ENCODE peak calls at places on chromosomes 2 and 18, in five cellular contexts. U is GM12878, I is HCT116, A is SK-N-SH, O is K562. M is an unnamed sample.

GRCh38 chr2:167451496-167452289 is 563.4 kb downstream of the XIRP2 start:
- DNase-seq in O (no peak), U (no peak), A (no peak), I (no peak), M (no peak)

GRCh38 chr2:86414996-86415395 is 26.2 kb upstream of the KDM3A start:
- DNase-seq in O (no peak), U (no peak), A (no peak), I (no peak), M (no peak)

GRCh38 chr18:63961430-63961980 is 8.4 kb upstream of the SERPINB8 start:
- DNase-seq in U (no peak), A (no peak), I (no peak), O (no peak), M (no peak)

GRCh38 chr18:52716926-52717325 is 376.9 kb downstream of the DCC start:
- DNase-seq in A (peak), O (no peak), U (no peak), I (no peak), M (no peak)

GRCh38 chr2:15120578-15120977 is 440.6 kb downstream of the NBAS start:
- DNase-seq in U (no peak), A (no peak), I (no peak), O (no peak), M (no peak)

GRCh38 chr2:233803994-233804393 is 25.9 kb downstream of the MROH2A start:
- DNase-seq in U (no peak), I (no peak), A (no peak), O (no peak), M (no peak)

GRCh38 chr18:24659837-24660720 is 199.6 kb downstream of the HRH4 start:
- DNase-seq in I (no peak), U (no peak), A (no peak), O (no peak), M (no peak)

GRCh38 chr2:132542953-132543569 is 126.5 kb downstream of the GPR39 start:
- DNase-seq in U (no peak), O (no peak), I (no peak), A (no peak), M (no peak)

GRCh38 chr2:239344857-239345216 is 56.0 kb downstream of the HDAC4 start:
- DNase-seq in O (no peak), A (no peak), I (no peak), U (no peak), M (no peak)

GRCh38 chr2:11767779-11768178 is 21.3 kb downstream of the LPIN1 start:
- DNase-seq in U (no peak), O (no peak), A (no peak), I (no peak), M (no peak)

GRCh38 chr18:35022430-35023001 is 18.7 kb upstream of the MAPRE2 start:
- DNase-seq in I (no peak), A (no peak), U (no peak), O (no peak), M (no peak)

GRCh38 chr2:20647764-20648164 is 3.1 kb downstream of the HS1BP3 start:
- DNase-seq in I (no peak), O (no peak), A (no peak), U (no peak), M (no peak)

GRCh38 chr18:46133534-46133933 is 29.3 kb downstream of the HAUS1 start:
- DNase-seq in A (no peak), O (no peak), I (no peak), U (no peak), M (no peak)

GRCh38 chr2:29010946-29011649 is 30.0 kb downstream of the TOGARAM2 start:
- DNase-seq in U (no peak), A (no peak), I (no peak), O (no peak), M (no peak)

GRCh38 chr2:86793752-86794151 is 3.0 kb upstream of the CD8A start:
- DNase-seq in A (no peak), I (no peak), O (no peak), U (no peak), M (no peak)

GRCh38 chr2:182917924-182918323 is 51.5 kb upstream of the FRZB start:
- DNase-seq in O (no peak), U (no peak), A (no peak), I (no peak), M (no peak)

GRCh38 chr2:152028182-152028862 is 70.5 kb downstream of the CACNB4 start:
- DNase-seq in O (no peak), I (no peak), U (no peak), A (no peak), M (no peak)

GRCh38 chr2:113195923-113196501 is 22.2 kb downstream of the PSD4 start:
- DNase-seq in O (no peak), A (no peak), I (no peak), U (no peak), M (no peak)

GRCh38 chr2:223465793-223466192 is 136.4 kb downstream of the SCG2 start:
- DNase-seq in I (no peak), O (no peak), A (no peak), U (no peak), M (no peak)

GRCh38 chr2:112803691-112804521 is 19.6 kb upstream of the IL1A start:
- DNase-seq in A (no peak), O (no peak), I (no peak), U (no peak), M (no peak)

GRCh38 chr2:129780316-129781282 is 198.9 kb upstream of the RAB6C start:
- DNase-seq in O (no peak), I (no peak), U (no peak), A (no peak), M (no peak)

GRCh38 chr2:47230418-47230817 is 75.3 kb upstream of the STPG4 start:
- DNase-seq in A (no peak), U (no peak), I (no peak), O (no peak), M (no peak)

GRCh38 chr2:165793161-165793778 is 777 bp downstream of the GALNT3 start:
- DNase-seq in A (no peak), U (no peak), O (no peak), I (peak), M (no peak)

GRCh38 chr2:131034122-131035051 is 58.9 kb downstream of the FAM168B start:
- DNase-seq in A (peak), I (no peak), O (no peak), U (no peak), M (peak)

GRCh38 chr2:27992787-27993747 is 102.5 kb downstream of the BABAM2 start:
- DNase-seq in O (no peak), U (no peak), A (no peak), I (no peak), M (peak)

GRCh38 chr2:11370377-11371098 is 26.1 kb upstream of the ROCK2 start:
- DNase-seq in A (no peak), I (no peak), O (no peak), U (no peak), M (no peak)

GRCh38 chr18:10051877-10052631 is 138.2 kb downstream of the VAPA start:
- DNase-seq in U (no peak), O (no peak), A (no peak), I (no peak), M (no peak)

GRCh38 chr18:35289293-35290069 is 548 bp downstream of the ZSCAN30 start:
- DNase-seq in A (peak), I (no peak), O (peak), U (no peak), M (no peak)

GRCh38 chr2:54936766-54937165 is 113.5 kb downstream of the RTN4 start:
- DNase-seq in O (no peak), A (no peak), I (no peak), U (no peak), M (no peak)

GRCh38 chr2:167581961-167582574 is 665.3 kb downstream of the STK39 start:
- DNase-seq in U (no peak), A (no peak), O (no peak), I (no peak), M (no peak)

GRCh38 chr18:45012286-45012685 is 331.6 kb downstream of the SETBP1 start:
- DNase-seq in O (no peak), I (no peak), U (no peak), A (no peak), M (peak)

GRCh38 chr18:36315736-36316135 is 18.2 kb downstream of the FHOD3 start:
- DNase-seq in A (no peak), U (no peak), I (no peak), O (no peak), M (no peak)

GRCh38 chr2:207676827-207677354 is 34.5 kb upstream of the CCNYL1 start:
- DNase-seq in O (no peak), A (no peak), I (no peak), U (no peak), M (no peak)

GRCh38 chr2:206096876-206097275 is 10.9 kb upstream of the INO80D start:
- DNase-seq in O (no peak), I (no peak), A (no peak), U (no peak), M (no peak)

GRCh38 chr2:119650206-119650605 is 28.8 kb upstream of the TMEM177 start:
- DNase-seq in I (no peak), U (no peak), O (no peak), A (no peak), M (no peak)

GRCh38 chr18:34495434-34495833 is 214.7 kb upstream of the DTNA start:
- DNase-seq in U (no peak), A (no peak), O (no peak), I (no peak), M (no peak)

GRCh38 chr2:23373666-23374065 is 11.3 kb upstream of the KLHL29 start:
- DNase-seq in A (no peak), I (no peak), U (no peak), O (no peak), M (no peak)

GRCh38 chr18:78728301-78729098 is 251.1 kb upstream of the SALL3 start:
- DNase-seq in O (no peak), A (no peak), I (no peak), U (no peak), M (no peak)

GRCh38 chr2:164114937-164115336 is 379.1 kb upstream of the FIGN start:
- DNase-seq in A (no peak), U (no peak), O (no peak), I (no peak), M (no peak)

GRCh38 chr2:83787189-83787588 is 671.9 kb downstream of the SUCLG1 start:
- DNase-seq in A (no peak), I (no peak), U (no peak), O (no peak), M (no peak)
- H3K9ac ChIP-seq in A (no peak), I (no peak), U (no peak), O (peak), M (no peak)

GRCh38 chr2:39124770-39125075 is 3.9 kb upstream of the SOS1 start:
- DNase-seq in O (peak), U (no peak), I (no peak), A (peak), M (no peak)

GRCh38 chr2:39123436-39123999 is 2.7 kb upstream of the SOS1 start:
- DNase-seq in I (no peak), U (no peak), A (no peak), O (no peak), M (no peak)

GRCh38 chr2:39128919-39129391 is 8.1 kb upstream of the SOS1 start:
- DNase-seq in U (peak), O (no peak), A (no peak), I (no peak), M (no peak)

GRCh38 chr2:39124000-39124769 is 3.3 kb upstream of the SOS1 start:
- DNase-seq in A (peak), U (peak), O (peak), I (peak), M (peak)

DNA sequence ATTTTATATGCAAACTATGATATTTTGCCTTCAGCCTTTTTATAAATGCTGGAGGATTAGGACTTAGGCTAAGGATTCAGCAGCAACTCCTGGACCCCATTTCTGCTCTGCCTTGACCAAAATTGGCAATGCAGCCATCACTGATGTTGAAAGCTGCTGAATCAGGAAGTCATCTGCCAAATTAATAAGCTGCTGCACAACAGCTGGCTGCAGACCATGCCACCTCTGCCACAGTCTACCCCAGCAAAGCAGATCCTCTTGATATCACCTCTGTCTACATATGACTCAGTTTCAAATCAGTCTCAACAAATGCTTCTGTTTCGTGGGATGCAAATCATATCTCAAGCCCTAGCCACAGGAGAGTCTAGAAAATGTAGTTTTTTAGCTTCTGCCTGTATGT is 7.1 kb upstream of the SOS1 start:
- DNase-seq in O (no peak), A (peak), U (peak), I (no peak), M (no peak)
- TF ChIP-seq YY1 in O (no peak), A (no peak), U (peak), I (no peak), M (no peak)

GRCh38 chr18:4119127-4119648 is 335.9 kb downstream of the DLGAP1 start:
- DNase-seq in A (no peak), U (no peak), I (no peak), O (no peak), M (peak)
- H3K9ac ChIP-seq in A (no peak), U (no peak), I (no peak), O (no peak), M (no peak)

DNA sequence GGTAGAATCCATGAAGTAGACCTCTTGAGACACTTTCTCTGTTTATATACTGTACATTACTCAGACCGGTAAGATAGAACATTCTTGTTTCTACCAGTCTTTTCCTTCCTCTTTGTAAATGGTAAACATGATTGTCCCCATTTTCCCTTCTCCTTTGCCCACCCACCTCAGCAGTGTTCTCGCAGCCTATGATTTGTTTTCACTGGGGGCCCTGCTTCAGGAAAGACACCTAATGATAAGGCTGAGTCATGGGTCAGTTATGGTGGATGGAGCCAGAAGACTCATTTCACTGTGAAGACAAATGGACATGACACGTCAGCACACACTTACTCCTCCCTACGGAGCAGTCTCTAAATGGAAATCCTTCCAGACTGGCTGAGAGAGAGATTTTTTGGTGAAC is 23.7 kb downstream of the CENPO start:
- DNase-seq in O (no peak), A (peak), U (no peak), I (no peak), M (no peak)
- TF ChIP-seq YY1 in O (no peak), A (no peak), U (no peak), I (no peak), M (no peak)

GRCh38 chr2:235549735-235550377 is 56.0 kb downstream of the AGAP1 start:
- DNase-seq in U (no peak), A (no peak), I (no peak), O (no peak), M (no peak)
- H3K9ac ChIP-seq in U (no peak), A (no peak), I (no peak), O (no peak), M (no peak)

DNA sequence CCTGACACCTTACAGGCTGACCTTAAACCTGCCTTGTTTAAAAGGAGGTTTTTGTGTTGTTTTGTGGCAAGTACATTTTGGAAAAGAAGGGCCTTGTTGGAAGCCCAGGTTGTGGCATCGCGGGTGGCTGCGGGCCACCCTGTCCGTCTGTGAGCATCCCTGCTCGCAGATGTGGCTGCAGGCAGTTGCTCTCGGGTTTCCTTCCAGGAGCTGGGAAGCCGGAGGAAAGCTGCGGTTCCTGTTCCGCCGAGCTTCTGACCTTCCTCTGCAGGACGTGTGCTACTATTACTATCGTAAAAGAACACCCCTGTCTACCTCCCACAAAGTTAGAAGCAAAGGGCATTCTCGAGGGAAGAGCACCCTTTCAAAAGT is 759 bp downstream of the MFF start:
- DNase-seq in O (peak), A (peak), U (no peak), I (no peak), M (peak)
- TF ChIP-seq YY1 in O (no peak), A (no peak), U (no peak), I (no peak), M (no peak)

DNA sequence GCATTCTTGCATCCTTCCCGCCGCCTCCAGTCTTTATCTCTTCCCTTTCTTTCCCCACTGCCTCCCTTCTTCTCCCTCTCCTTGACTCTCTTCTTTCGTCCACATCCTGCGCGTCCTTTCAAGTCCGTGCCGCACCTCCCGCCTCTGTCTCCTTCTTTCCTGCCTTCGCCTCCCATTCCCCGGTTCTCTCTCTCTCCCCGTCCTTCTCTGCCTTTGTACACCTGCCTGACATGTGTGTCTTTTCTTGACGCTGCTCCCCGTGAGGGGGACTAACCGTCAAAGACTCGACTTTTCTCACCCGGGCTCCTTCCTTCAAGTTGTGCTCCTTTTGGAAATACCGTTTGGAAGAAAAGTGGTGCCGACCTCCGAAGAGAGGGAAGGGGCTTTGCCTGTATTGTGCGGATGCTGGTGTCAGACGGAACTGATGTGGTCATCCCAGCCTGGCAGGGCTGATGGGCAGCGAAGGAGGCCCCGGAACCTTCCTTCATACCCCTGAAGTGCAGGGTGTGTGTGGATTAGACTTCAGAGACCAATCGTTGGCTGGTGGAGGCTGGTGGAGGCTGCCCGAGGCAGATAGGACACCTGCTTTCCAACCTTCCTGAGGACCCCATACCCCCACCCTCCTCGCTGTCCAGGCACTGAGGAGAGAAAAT is 898 bp downstream of the TMEM178A start:
- DNase-seq in A (peak), O (no peak), U (no peak), I (no peak), M (no peak)
- H3K9ac ChIP-seq in A (no peak), O (no peak), U (no peak), I (no peak), M (peak)

GRCh38 chr2:217892560-217892959 is 110.2 kb downstream of the TNS1 start:
- DNase-seq in I (no peak), O (no peak), U (no peak), A (no peak), M (no peak)
- TF ChIP-seq YY1 in I (no peak), O (no peak), U (no peak), A (no peak), M (no peak)

DNA sequence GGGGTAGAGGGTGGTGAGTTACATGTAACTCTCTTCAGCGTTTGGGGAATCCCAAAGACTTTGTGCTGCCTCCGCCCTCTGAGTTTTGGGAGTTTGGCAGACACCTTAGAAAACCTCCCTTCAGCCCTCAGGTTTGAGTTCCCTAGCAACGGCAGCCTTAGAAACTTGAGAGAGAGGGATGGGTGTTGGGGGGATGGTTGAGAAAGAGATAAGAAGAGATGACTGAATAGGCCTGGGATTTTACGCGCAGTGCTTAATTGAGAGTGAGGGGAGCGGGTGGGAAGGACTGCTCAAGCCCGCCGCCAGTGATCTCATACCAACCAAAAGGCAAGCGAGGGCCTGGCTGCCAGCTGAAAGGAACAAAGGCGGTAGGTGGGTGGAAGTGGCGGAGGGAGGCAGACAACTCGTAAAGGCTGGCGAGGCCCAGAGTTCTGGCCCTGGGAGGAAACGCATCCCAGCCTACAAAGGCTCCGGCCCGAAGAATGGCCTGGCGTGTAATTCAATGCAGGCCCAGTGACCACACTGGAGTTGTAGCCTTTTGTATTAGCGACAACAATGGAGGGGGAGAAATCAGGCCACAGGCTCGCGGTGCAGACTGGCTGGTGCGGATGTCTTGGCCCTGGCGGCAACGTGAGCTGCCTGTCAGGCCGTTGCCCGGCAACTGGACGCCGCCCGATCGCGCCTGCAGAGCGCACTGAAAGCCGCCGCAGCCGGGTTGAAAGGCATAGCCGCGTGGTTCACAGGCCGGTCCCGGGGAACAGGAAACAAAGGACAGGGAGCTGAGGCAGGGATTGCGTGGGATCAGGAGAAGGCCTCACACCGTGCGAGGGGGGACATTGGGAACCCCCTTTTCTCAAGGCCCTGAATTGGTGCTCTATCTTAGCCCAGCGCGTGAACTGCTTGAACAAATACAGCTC is 39.9 kb upstream of the DARS1 start:
- DNase-seq in I (peak), A (peak), O (peak), U (no peak), M (peak)
- H3K9ac ChIP-seq in I (no peak), A (no peak), O (no peak), U (no peak), M (peak)

DNA sequence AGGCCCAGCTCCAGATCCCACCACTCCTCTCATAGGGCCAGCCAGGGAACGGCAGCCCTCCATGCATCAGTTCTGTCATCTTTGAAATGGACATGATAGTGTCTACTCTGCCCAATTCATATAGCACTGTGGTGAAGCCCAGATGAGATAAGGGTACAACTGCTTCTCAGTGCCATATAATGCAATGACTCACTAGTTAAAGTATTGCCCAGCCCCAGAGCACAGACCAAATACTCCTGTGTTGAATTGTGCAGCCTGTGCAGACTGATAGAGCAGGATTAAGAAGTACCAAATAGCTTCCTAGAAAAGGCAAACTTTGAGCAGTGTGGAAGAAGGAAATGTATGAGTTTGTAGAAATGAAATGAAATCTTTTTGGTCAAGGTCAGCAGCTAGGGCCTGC is 103.0 kb upstream of the COPS8 start:
- DNase-seq in I (no peak), U (no peak), O (no peak), A (no peak), M (no peak)
- TF ChIP-seq YY1 in I (no peak), U (no peak), O (no peak), A (no peak), M (no peak)

M was measured in NT2/D1.